ENCODE peak calls at places on chromosomes 4 and X, in six cellular contexts. D is central memory CD8-positive, alpha-beta T cell; R is activated gamma-delta T cell treated with Interleukin-2 at 50 U/mL for 16 hours; J is CD8-positive, alpha-beta T cell; E is stromal cell of bone marrow; A is myocyte. G is an unnamed sample.

GRCh38 chrX:83008415-83008814 is 499.7 kb upstream of the POU3F4 start:
- DNase-seq in J (no peak), R (no peak), E (no peak), A (peak), D (no peak), G (peak)

GRCh38 chr4:138113819-138114415 is 128.2 kb downstream of the SLC7A11 start:
- DNase-seq in E (peak), D (no peak), R (no peak), A (no peak), J (no peak), G (peak)

GRCh38 chr4:139875456-139875855 is 209.8 kb downstream of the MGST2 start:
- DNase-seq in R (no peak), A (peak), J (no peak), D (no peak), E (no peak), G (no peak)

GRCh38 chr4:1130318-1131186 is 17.2 kb upstream of the RNF212 start:
- DNase-seq in R (peak), D (peak), E (peak), J (peak), A (peak), G (peak)

GRCh38 chr4:141388483-141388882 is 167.8 kb downstream of the ZNF330 start:
- DNase-seq in R (no peak), A (no peak), E (no peak), D (no peak), J (no peak), G (peak)

GRCh38 chr4:101199507-101200285 is 147.6 kb downstream of the PPP3CA start:
- DNase-seq in E (no peak), J (no peak), D (no peak), A (peak), R (no peak), G (peak)

GRCh38 chr4:4610672-4611071 is 68.8 kb upstream of the STX18 start:
- DNase-seq in J (no peak), E (no peak), D (no peak), A (no peak), R (no peak), G (no peak)

GRCh38 chrX:134604701-134605271 is 53.5 kb downstream of the PLAC1 start:
- DNase-seq in E (no peak), D (no peak), R (no peak), J (no peak), A (peak), G (peak)